ENCODE peak calls at places on chromosomes 5 and 9, in six cellular contexts. B is cardiac fibroblast, W is substantia nigra, Y is NCI-H82, M is mucosa of gallbladder, X is NCI-H2029 treated with DMSO at 0.1 percent for 48 hours. Q is an unnamed sample.
A peak's percentile ranks its signal among the peaks of the same experiment; 100 is the strongest.

GRCh38 chr9:94860678-94861588 is 134.4 kb downstream of the AOPEP start:
- DNase-seq in B (peak; percentile 74), M (peak; percentile 55), Y (no peak), X (peak; percentile 93), W (no peak), Q (no peak)

GRCh38 chr5:76642390-76643040 is 19.3 kb upstream of the F2RL2 start:
- DNase-seq in M (no peak), W (no peak), X (no peak), B (peak; percentile 72), Y (no peak), Q (no peak)

GRCh38 chr9:78778843-78779486 is 482.0 kb downstream of the PSAT1 start:
- DNase-seq in X (no peak), M (no peak), W (no peak), B (no peak), Y (no peak), Q (no peak)

GRCh38 chr9:73548201-73548600 is 396.5 kb downstream of the ANXA1 start:
- DNase-seq in X (peak; percentile 24), W (no peak), B (no peak), Y (no peak), M (no peak), Q (peak; percentile 64)

GRCh38 chr5:31833005-31833404 is 194.1 kb downstream of the PDZD2 start:
- DNase-seq in W (no peak), M (no peak), B (peak; percentile 9), Y (no peak), X (no peak), Q (no peak)

GRCh38 chr9:93676310-93677054 is 100.1 kb downstream of the PHF2 start:
- DNase-seq in X (no peak), M (no peak), W (no peak), B (no peak), Y (no peak), Q (no peak)

GRCh38 chr9:125752070-125752628 is 5.0 kb downstream of the PBX3 start:
- DNase-seq in M (no peak), Y (peak; percentile 67), X (peak; percentile 61), W (no peak), B (no peak), Q (no peak)

GRCh38 chr5:957730-958485 is 50.7 kb upstream of the NKD2 start:
- DNase-seq in X (no peak), M (no peak), Y (no peak), W (no peak), B (no peak), Q (no peak)

GRCh38 chr9:32456564-32456963 is 69.4 kb downstream of the RIGI start:
- DNase-seq in M (no peak), W (no peak), Y (no peak), X (no peak), B (no peak), Q (no peak)

GRCh38 chr9:2241461-2241874 is 226.3 kb downstream of the SMARCA2 start:
- DNase-seq in B (peak; percentile 89), Y (peak; percentile 80), W (peak; percentile 54), X (no peak), M (no peak), Q (no peak)

GRCh38 chr9:77014597-77015263 is 4.7 kb upstream of the FOXB2 start:
- DNase-seq in X (no peak), Y (no peak), M (no peak), B (peak; percentile 31), W (no peak), Q (no peak)

GRCh38 chr5:22521521-22521920 is 331.6 kb downstream of the CDH12 start:
- DNase-seq in M (no peak), B (no peak), Y (no peak), X (no peak), W (no peak), Q (no peak)

GRCh38 chr9:763692-764091 is 77.8 kb upstream of the DMRT1 start:
- DNase-seq in B (no peak), X (no peak), M (no peak), W (no peak), Y (no peak), Q (no peak)

GRCh38 chr9:121750715-121751623 is 99.5 kb downstream of the DAB2IP start:
- DNase-seq in X (no peak), Y (no peak), M (no peak), W (peak; percentile 77), B (no peak), Q (no peak)

GRCh38 chr5:1552469-1553255 is 28.9 kb upstream of the LPCAT1 start:
- DNase-seq in Y (peak; percentile 49), W (peak; percentile 93), M (no peak), B (peak; percentile 38), X (peak; percentile 92), Q (peak; percentile 6)

GRCh38 chr5:116454417-116454927 is 120.2 kb downstream of the SEMA6A start:
- DNase-seq in X (no peak), M (peak; percentile 29), Y (no peak), W (no peak), B (peak; percentile 79), Q (no peak)

GRCh38 chr5:5702934-5703333 is 280.5 kb downstream of the ICE1 start:
- DNase-seq in X (no peak), B (no peak), M (no peak), Y (no peak), W (no peak), Q (no peak)

GRCh38 chr9:99426443-99426842 is 204.4 kb downstream of the SEC61B start:
- DNase-seq in M (no peak), W (no peak), X (no peak), Y (peak; percentile 12), B (no peak), Q (no peak)

GRCh38 chr5:114255275-114255674 is 106.6 kb upstream of the KCNN2 start:
- DNase-seq in X (no peak), B (no peak), Y (no peak), W (no peak), M (no peak), Q (no peak)

GRCh38 chr9:93477397-93477796 is 24.0 kb upstream of the FAM120AOS start:
- DNase-seq in X (no peak), B (no peak), W (no peak), M (no peak), Y (no peak), Q (no peak)

GRCh38 chr5:1726469-1726865 is 73.2 kb downstream of the MRPL36 start:
- DNase-seq in Y (no peak), M (peak; percentile 6), W (no peak), X (no peak), B (no peak), Q (no peak)

GRCh38 chr9:93577940-93578682 is 1.7 kb downstream of the PHF2 start:
- DNase-seq in B (no peak), W (no peak), Y (no peak), M (no peak), X (no peak), Q (no peak)

GRCh38 chr5:15794117-15794985 is 294.4 kb downstream of the FBXL7 start:
- DNase-seq in Y (no peak), W (no peak), M (no peak), B (peak; percentile 53), X (no peak), Q (no peak)

GRCh38 chr5:40518511-40518917 is 161.2 kb upstream of the PTGER4 start:
- DNase-seq in Y (no peak), X (no peak), W (no peak), B (peak; percentile 50), M (no peak), Q (no peak)

GRCh38 chr9:12708562-12709298 is 15.5 kb downstream of the TYRP1 start:
- DNase-seq in X (no peak), B (peak; percentile 88), M (no peak), Y (no peak), W (no peak), Q (no peak)

GRCh38 chr9:16074962-16075361 is 522.1 kb downstream of the CCDC171 start:
- DNase-seq in B (peak; percentile 49), W (no peak), Y (no peak), M (no peak), X (no peak), Q (no peak)

GRCh38 chr9:117377046-117377445 is 37.8 kb downstream of the ASTN2 start:
- DNase-seq in Y (peak; percentile 93), B (no peak), W (no peak), X (no peak), M (no peak), Q (no peak)

GRCh38 chr5:108259306-108259705 is 122.6 kb downstream of the FBXL17 start:
- DNase-seq in W (no peak), B (peak; percentile 34), X (no peak), M (no peak), Y (no peak), Q (no peak)

GRCh38 chr5:159518361-159518760 is 188.1 kb upstream of the IL12B start:
- DNase-seq in W (no peak), M (no peak), B (peak; percentile 29), Y (no peak), X (no peak), Q (no peak)

GRCh38 chr9:110464321-110464720 is 115.2 kb downstream of the SVEP1 start:
- DNase-seq in M (no peak), B (no peak), Y (peak; percentile 17), W (no peak), X (no peak), Q (no peak)

GRCh38 chr5:140251527-140251973 is 51.4 kb downstream of the PFDN1 start:
- DNase-seq in B (peak; percentile 98), W (no peak), M (no peak), X (no peak), Y (no peak), Q (no peak)

GRCh38 chr5:18553269-18553668 is 919.0 kb downstream of the TAF11L14 start:
- DNase-seq in W (no peak), B (peak; percentile 33), X (no peak), Y (no peak), M (no peak), Q (no peak)

GRCh38 chr5:84564311-84564710 is 179.6 kb upstream of the EDIL3 start:
- DNase-seq in B (peak; percentile 2), W (no peak), X (no peak), M (no peak), Y (no peak), Q (no peak)

GRCh38 chr5:170166101-170166500 is 60.4 kb downstream of the FOXI1 start:
- DNase-seq in X (no peak), M (no peak), Y (no peak), W (no peak), B (no peak), Q (no peak)

GRCh38 chr5:91206734-91207133 is 176.4 kb downstream of the ARRDC3 start:
- DNase-seq in M (no peak), Y (no peak), W (no peak), X (no peak), B (peak; percentile 92), Q (no peak)

GRCh38 chr5:107215581-107215980 is 455.2 kb downstream of the EFNA5 start:
- DNase-seq in B (peak; percentile 25), M (peak; percentile 20), W (no peak), Y (no peak), X (no peak), Q (no peak)

GRCh38 chr9:14151451-14151850 is 162.5 kb downstream of the NFIB start:
- DNase-seq in M (no peak), Y (no peak), W (no peak), B (no peak), X (no peak), Q (no peak)

Q was measured in NCI-H1436 treated with DMSO at 0.1 percent for 48 hours.